ENCODE peak calls at places on chromosomes 3 and 15, in ten cellular contexts. P is colonic mucosa; J is A549; V is upper lobe of right lung; K is HCT116; B is breast epithelium; H is mammary epithelial cell; I is CD4-positive, alpha-beta memory T cell; L is mesendoderm; R is osteoblast. Z is an unnamed sample.

GRCh38 chr3:132561003-132561402 is 36.1 kb upstream of the ACKR4 start:
- DNase-seq in P (no peak), J (no peak), V (no peak), K (no peak), B (no peak), H (no peak), I (no peak), L (peak; percentile 7), R (no peak), Z (no peak)

GRCh38 chr15:101068961-101069734 is 150.0 kb downstream of the LRRK1 start:
- DNase-seq in P (no peak), J (no peak), V (no peak), K (no peak), B (no peak), H (peak; percentile 88), I (no peak), L (peak; percentile 98), R (peak; percentile 84), Z (no peak)

GRCh38 chr15:47933865-47934264 is 186.9 kb upstream of the SLC24A5 start:
- DNase-seq in P (no peak), J (no peak), V (no peak), K (no peak), B (no peak), H (no peak), I (no peak), L (no peak), R (no peak), Z (no peak)

GRCh38 chr3:147408180-147409105 is 722 bp upstream of the ZIC1 start:
- DNase-seq in P (no peak), J (no peak), V (no peak), K (no peak), B (no peak), H (no peak), I (no peak), L (peak; percentile 75), R (peak; percentile 63), Z (no peak)

GRCh38 chr3:128372707-128373533 is 93.8 kb downstream of the DNAJB8 start:
- DNase-seq in P (no peak), J (no peak), V (no peak), K (no peak), B (no peak), H (no peak), I (no peak), L (no peak), R (peak; percentile 35), Z (no peak)

GRCh38 chr3:4976109-4976508 is 3.1 kb upstream of the BHLHE40 start:
- DNase-seq in P (peak; percentile 81), J (peak; percentile 78), V (peak; percentile 78), K (peak; percentile 87), B (no peak), H (peak; percentile 62), I (no peak), L (peak; percentile 95), R (peak; percentile 74), Z (peak; percentile 75)

GRCh38 chr15:62187425-62187824 is 22.3 kb upstream of the C2CD4B start:
- DNase-seq in P (no peak), J (no peak), V (no peak), K (no peak), B (no peak), H (no peak), I (no peak), L (no peak), R (no peak), Z (no peak)

GRCh38 chr3:126121074-126121473 is 37.1 kb upstream of the SLC41A3 start:
- DNase-seq in P (peak; percentile 8), J (no peak), V (no peak), K (no peak), B (peak; percentile 10), H (no peak), I (no peak), L (no peak), R (no peak), Z (no peak)

GRCh38 chr15:90423920-90424319 is 35.9 kb downstream of the IQGAP1 start:
- DNase-seq in P (no peak), J (no peak), V (no peak), K (no peak), B (no peak), H (no peak), I (no peak), L (no peak), R (no peak), Z (no peak)

GRCh38 chr15:40339621-40339945 is 1.2 kb downstream of the CCDC9B start:
- DNase-seq in P (no peak), J (no peak), V (no peak), K (no peak), B (no peak), H (no peak), I (no peak), L (no peak), R (peak; percentile 72), Z (no peak)

GRCh38 chr15:52109559-52110451 is 2.8 kb downstream of the BCL2L10 start:
- DNase-seq in P (no peak), J (no peak), V (no peak), K (no peak), B (no peak), H (no peak), I (no peak), L (peak; percentile 72), R (no peak), Z (no peak)

GRCh38 chr15:48221885-48222284 is 15.8 kb downstream of the SLC12A1 start:
- DNase-seq in P (no peak), J (no peak), V (no peak), K (no peak), B (no peak), H (no peak), I (no peak), L (no peak), R (peak; percentile 44), Z (no peak)

GRCh38 chr3:13416002-13416793 is 3.9 kb downstream of the NUP210 start:
- DNase-seq in P (no peak), J (no peak), V (no peak), K (no peak), B (no peak), H (no peak), I (no peak), L (peak; percentile 33), R (no peak), Z (no peak)

GRCh38 chr3:9780920-9781319 is 11.2 kb upstream of the CAMK1 start:
- DNase-seq in P (no peak), J (no peak), V (no peak), K (no peak), B (no peak), H (no peak), I (no peak), L (no peak), R (no peak), Z (no peak)

GRCh38 chr15:85584791-85585360 is 204.5 kb downstream of the AKAP13 start:
- DNase-seq in P (no peak), J (no peak), V (no peak), K (no peak), B (no peak), H (no peak), I (no peak), L (no peak), R (no peak), Z (no peak)

GRCh38 chr3:15055019-15055557 is 10.0 kb downstream of the MRPS25 start:
- DNase-seq in P (no peak), J (no peak), V (no peak), K (no peak), B (no peak), H (no peak), I (peak; percentile 73), L (no peak), R (peak; percentile 89), Z (peak; percentile 46)

DNA sequence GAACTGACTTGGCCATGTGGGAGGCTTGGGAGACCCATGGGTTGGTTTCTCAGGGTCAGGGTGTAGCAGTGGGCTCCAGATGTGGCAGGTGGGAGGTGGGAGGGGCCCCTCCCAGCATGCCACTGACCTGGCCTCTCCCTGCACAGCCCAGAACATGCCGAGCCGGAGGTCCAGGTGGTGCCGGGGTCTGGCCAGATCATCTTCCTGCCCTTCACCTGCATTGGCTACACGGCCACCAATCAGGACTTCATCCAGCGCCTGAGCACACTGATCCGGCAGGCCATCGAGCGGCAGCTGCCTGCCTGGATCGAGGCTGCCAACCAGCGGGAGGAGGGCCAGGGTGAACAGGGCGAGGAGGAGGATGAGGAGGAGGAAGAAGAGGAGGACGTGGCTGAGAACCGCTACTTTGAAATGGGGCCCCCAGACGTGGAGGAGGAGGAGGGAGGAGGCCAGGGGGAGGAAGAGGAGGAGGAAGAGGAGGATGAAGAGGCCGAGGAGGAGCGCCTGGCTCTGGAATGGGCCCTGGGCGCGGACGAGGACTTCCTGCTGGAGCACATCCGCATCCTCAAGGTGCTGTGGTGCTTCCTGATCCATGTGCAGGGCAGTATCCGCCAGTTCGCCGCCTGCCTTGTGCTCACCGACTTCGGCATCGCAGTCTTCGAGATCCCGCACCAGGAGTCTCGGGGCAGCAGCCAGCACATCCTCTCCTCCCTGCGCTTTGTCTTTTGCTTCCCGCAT is 7.9 kb upstream of the STAB1 start:
- DNase-seq in P (no peak), J (no peak), V (peak; percentile 61), K (no peak), B (no peak), H (no peak), I (peak; percentile 14), L (no peak), R (peak; percentile 49), Z (no peak)
- H3K4me3 ChIP-seq in P (no peak overlapping the region), J (no peak overlapping the region), V (no peak overlapping the region), K (no peak overlapping the region), B (no peak overlapping the region), H (no peak overlapping the region), I (no peak overlapping the region), L (no peak overlapping the region), R (no peak overlapping the region), Z (no peak overlapping the region)

GRCh38 chr3:143847787-143848631 is at the start of gene SLC9A9:
- DNase-seq in P (peak; percentile 30), J (peak; percentile 4), V (no peak), K (no peak), B (no peak), H (peak; percentile 78), I (peak; percentile 46), L (peak; percentile 85), R (peak; percentile 70), Z (peak; percentile 21)
- H3K27ac ChIP-seq in P (peak within 1 kb of the TSS; percentile 53), J (peak within 1 kb of the TSS; percentile 4), V (peak within 1 kb of the TSS; percentile 66), K (no peak within 1 kb of the TSS), B (peak within 1 kb of the TSS; percentile 62), H (peak within 1 kb of the TSS; percentile 70), I (peak within 1 kb of the TSS; percentile 58), L (peak within 1 kb of the TSS; percentile 68), R (peak within 1 kb of the TSS; percentile 23), Z (no peak within 1 kb of the TSS)

DNA sequence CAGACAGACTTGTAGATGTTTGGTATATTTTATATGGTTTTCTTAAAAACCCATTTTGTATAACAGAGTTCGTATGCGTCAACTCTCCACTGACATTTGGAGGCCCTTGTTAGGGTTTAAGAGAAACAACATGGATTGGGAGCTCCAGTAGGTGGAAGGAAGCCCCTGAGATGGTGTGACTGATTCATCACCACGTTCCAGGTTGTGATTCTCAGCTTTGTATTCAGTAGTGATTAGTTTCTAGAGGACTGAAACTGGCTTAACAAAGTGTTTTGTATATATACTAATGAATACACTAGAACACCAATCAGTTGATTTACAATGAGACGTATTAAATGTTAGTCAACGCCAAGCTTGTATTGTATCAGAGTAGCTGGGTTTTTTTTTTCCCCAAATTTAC is 33.9 kb downstream of the SNRK start:
- DNase-seq in P (no peak), J (no peak), V (no peak), K (no peak), B (no peak), H (no peak), I (no peak), L (peak; percentile 28), R (no peak), Z (no peak)
- H3K4me1 ChIP-seq in P (no peaks in the 10 kb centered on the region), J (no peaks in the 10 kb centered on the region), V (peaks cover 33% of the 10 kb centered on the region), K (no peaks in the 10 kb centered on the region), B (no peaks in the 10 kb centered on the region), H (no peaks in the 10 kb centered on the region), I (peaks cover 70% of the 10 kb centered on the region), L (no peaks in the 10 kb centered on the region), R (peaks cover 6% of the 10 kb centered on the region), Z (peaks cover 2% of the 10 kb centered on the region)

GRCh38 chr3:1532935-1533606 is 440.2 kb downstream of the CNTN6 start:
- DNase-seq in P (no peak), J (no peak), V (no peak), K (no peak), B (no peak), H (no peak), I (no peak), L (no peak), R (no peak), Z (no peak)
- H3K4me3 ChIP-seq in P (no peak overlapping the region), J (no peak overlapping the region), V (no peak overlapping the region), K (no peak overlapping the region), B (no peak overlapping the region), H (no peak overlapping the region), I (no peak overlapping the region), L (no peak overlapping the region), R (no peak overlapping the region), Z (no peak overlapping the region)